ENCODE peak calls at places on chromosome 2, in four cellular contexts. P is gastrocnemius medialis, A is ascending aorta, X is amniotic stem cell. J is an unnamed sample.
A peak's percentile ranks its signal among the peaks of the same experiment; 100 is the strongest.

GRCh38 chr2:152466925-152467676 is 132.1 kb downstream of the FMNL2 start:
- DNase-seq in P (peak; percentile 70), A (no peak), X (no peak), J (peak; percentile 71)

GRCh38 chr2:134310450-134311079 is 56.7 kb downstream of the MGAT5 start:
- DNase-seq in P (no peak), A (no peak), X (no peak), J (no peak)

GRCh38 chr2:144152817-144153271 is 367.1 kb downstream of the ZEB2 start:
- DNase-seq in P (no peak), A (no peak), X (peak; percentile 12), J (no peak)

GRCh38 chr2:96265349-96265839 is 403 bp downstream of the TMEM127 start:
- DNase-seq in P (peak; percentile 63), A (no peak), X (no peak), J (peak; percentile 56)

GRCh38 chr2:101985101-101985792 is 6.5 kb upstream of the IL1R2 start:
- DNase-seq in P (no peak), A (no peak), X (no peak), J (no peak)

GRCh38 chr2:189756311-189756710 is 6.3 kb downstream of the OSGEPL1 start:
- DNase-seq in P (no peak), A (no peak), X (no peak), J (no peak)

GRCh38 chr2:29425866-29426265 is 310.7 kb downstream of the CLIP4 start:
- DNase-seq in P (no peak), A (no peak), X (no peak), J (no peak)

GRCh38 chr2:50782543-50782942 is 249.4 kb downstream of the NRXN1 start:
- DNase-seq in P (no peak), A (no peak), X (no peak), J (no peak)